ENCODE peak calls at places on chromosomes 12 and 14, in four cellular contexts. One of them, this sample, is unnamed.

GRCh38 chr12:95766356-95767019 is 24.1 kb downstream of the NTN4 start:
- DNase-seq in stimulated activated CD4-positive, alpha-beta T cell treated with anti-CD3 and anti-CD28 coated beads, Interleukin-2, amount 100 ng/mL, for 24 hours: no peak
- DNase-seq in colonic mucosa: no peak
- DNase-seq in activated effector memory CD4-positive, alpha-beta T cell treated with anti-CD3 and anti-CD28 coated beads, Interleukin-2, amount 50 U/mL, for 16 hours: no peak
- DNase-seq in this sample: no peak

GRCh38 chr12:1869145-1869544 is 48.8 kb downstream of the LRTM2 start:
- DNase-seq in stimulated activated CD4-positive, alpha-beta T cell treated with anti-CD3 and anti-CD28 coated beads, Interleukin-2, amount 100 ng/mL, for 24 hours: no peak
- DNase-seq in colonic mucosa: peak; percentile 4
- DNase-seq in activated effector memory CD4-positive, alpha-beta T cell treated with anti-CD3 and anti-CD28 coated beads, Interleukin-2, amount 50 U/mL, for 16 hours: no peak
- DNase-seq in this sample: no peak

GRCh38 chr12:101935769-101936741 is 58.7 kb downstream of the DRAM1 start:
- DNase-seq in stimulated activated CD4-positive, alpha-beta T cell treated with anti-CD3 and anti-CD28 coated beads, Interleukin-2, amount 100 ng/mL, for 24 hours: no peak
- DNase-seq in colonic mucosa: no peak
- DNase-seq in activated effector memory CD4-positive, alpha-beta T cell treated with anti-CD3 and anti-CD28 coated beads, Interleukin-2, amount 50 U/mL, for 16 hours: no peak
- DNase-seq in this sample: peak; percentile 41

GRCh38 chr12:52082026-52082667 is 2.6 kb downstream of the SMIM41 start:
- DNase-seq in stimulated activated CD4-positive, alpha-beta T cell treated with anti-CD3 and anti-CD28 coated beads, Interleukin-2, amount 100 ng/mL, for 24 hours: no peak
- DNase-seq in colonic mucosa: no peak
- DNase-seq in activated effector memory CD4-positive, alpha-beta T cell treated with anti-CD3 and anti-CD28 coated beads, Interleukin-2, amount 50 U/mL, for 16 hours: peak; percentile 53
- DNase-seq in this sample: no peak

GRCh38 chr14:101665478-101666078 is 95.9 kb upstream of the PPP2R5C start:
- DNase-seq in stimulated activated CD4-positive, alpha-beta T cell treated with anti-CD3 and anti-CD28 coated beads, Interleukin-2, amount 100 ng/mL, for 24 hours: peak; percentile 37
- DNase-seq in colonic mucosa: peak; percentile 46
- DNase-seq in activated effector memory CD4-positive, alpha-beta T cell treated with anti-CD3 and anti-CD28 coated beads, Interleukin-2, amount 50 U/mL, for 16 hours: peak; percentile 70
- DNase-seq in this sample: peak; percentile 1

GRCh38 chr12:104951759-104952509 is 6.2 kb downstream of the SLC41A2 start:
- DNase-seq in stimulated activated CD4-positive, alpha-beta T cell treated with anti-CD3 and anti-CD28 coated beads, Interleukin-2, amount 100 ng/mL, for 24 hours: no peak
- DNase-seq in colonic mucosa: no peak
- DNase-seq in activated effector memory CD4-positive, alpha-beta T cell treated with anti-CD3 and anti-CD28 coated beads, Interleukin-2, amount 50 U/mL, for 16 hours: no peak
- DNase-seq in this sample: no peak

GRCh38 chr12:62693291-62694040 is 226.8 kb downstream of the MON2 start:
- DNase-seq in stimulated activated CD4-positive, alpha-beta T cell treated with anti-CD3 and anti-CD28 coated beads, Interleukin-2, amount 100 ng/mL, for 24 hours: no peak
- DNase-seq in colonic mucosa: no peak
- DNase-seq in activated effector memory CD4-positive, alpha-beta T cell treated with anti-CD3 and anti-CD28 coated beads, Interleukin-2, amount 50 U/mL, for 16 hours: no peak
- DNase-seq in this sample: no peak

GRCh38 chr12:79566452-79566851 is 124.3 kb downstream of the PAWR start:
- DNase-seq in stimulated activated CD4-positive, alpha-beta T cell treated with anti-CD3 and anti-CD28 coated beads, Interleukin-2, amount 100 ng/mL, for 24 hours: no peak
- DNase-seq in colonic mucosa: no peak
- DNase-seq in activated effector memory CD4-positive, alpha-beta T cell treated with anti-CD3 and anti-CD28 coated beads, Interleukin-2, amount 50 U/mL, for 16 hours: no peak
- DNase-seq in this sample: no peak

This sample was measured in glomerular endothelial cell.